ENCODE peak calls at places on chromosomes 7 and 10, in four cellular contexts. S is ACHN, P is EL, G is NCI-H2107. R is an unnamed sample.

GRCh38 chr10:6114758-6115410 is 26.1 kb downstream of the RBM17 start:
- DNase-seq in S (peak), P (peak), G (no peak), R (no peak)

GRCh38 chr10:103695584-103696005 is 159.8 kb downstream of the SH3PXD2A start:
- DNase-seq in S (no peak), P (no peak), G (no peak), R (no peak)

GRCh38 chr10:67763499-67764011 is 67.6 kb upstream of the CTNNA3 start:
- DNase-seq in S (no peak), P (peak), G (peak), R (peak)

GRCh38 chr10:97731346-97732051 is 5.4 kb upstream of the ZFYVE27 start:
- DNase-seq in S (peak), P (peak), G (peak), R (peak)

GRCh38 chr7:66739953-66740301 is 606 bp upstream of the RABGEF1 start:
- DNase-seq in S (no peak), P (peak), G (no peak), R (no peak)

GRCh38 chr10:68330852-68331454 is 911 bp upstream of the HNRNPH3 start:
- DNase-seq in S (peak), P (peak), G (no peak), R (peak)

GRCh38 chr10:130074639-130075038 is 36.0 kb downstream of the C10orf143 start:
- DNase-seq in S (no peak), P (no peak), G (no peak), R (no peak)

GRCh38 chr10:113240736-113241135 is 290.7 kb downstream of the TCF7L2 start:
- DNase-seq in S (no peak), P (no peak), G (no peak), R (no peak)

GRCh38 chr10:86747796-86748581 is 8.4 kb upstream of the BMPR1A start:
- DNase-seq in S (no peak), P (no peak), G (no peak), R (no peak)

GRCh38 chr7:41652265-41652664 is 50.6 kb downstream of the INHBA start:
- DNase-seq in S (no peak), P (no peak), G (no peak), R (no peak)

GRCh38 chr10:104256335-104257080 is 1.8 kb downstream of the GSTO1 start:
- DNase-seq in S (no peak), P (peak), G (no peak), R (no peak)

GRCh38 chr7:77903597-77903996 is 105.0 kb downstream of the PHTF2 start:
- DNase-seq in S (no peak), P (peak), G (no peak), R (no peak)

R was measured in Calu3.